ENCODE peak calls at places on chromosomes 4 and X, in eight cellular contexts. R is pulmonary artery endothelial cell; W is vagina; V is T-helper 1 cell; C is WTC11; N is activated T-helper 1 cell treated with anti-CD3 and anti-CD28 coated beads, Interleukin-12 subunit alpha, Interleukin-12 subunit beta, Interleukin-2, Interleukin-4 antibody, amounts not matched to agents 30 ng/mL and 10 ng/mL and 1 ng/mL, durations not matched to agents 14 hours and 24 hours and 36 hours; M is GM06990; S is ELR. F is an unnamed sample.

GRCh38 chr4:98671131-98671530 is 12.7 kb upstream of the TSPAN5 start:
- DNase-seq in C (no peak), M (no peak), R (no peak), V (no peak), S (no peak), W (no peak), N (no peak), F (no peak)

GRCh38 chrX:1555370-1555769 is 18.4 kb upstream of the P2RY8 start:
- DNase-seq in V (no peak), S (no peak), N (no peak), W (peak), R (no peak), C (no peak), M (no peak), F (no peak)

GRCh38 chrX:115260330-115260729 is 26.4 kb upstream of the LRCH2 start:
- DNase-seq in V (no peak), W (no peak), S (peak), R (no peak), N (no peak), M (peak), C (no peak), F (peak)

GRCh38 chrX:9825966-9826365 is 39.7 kb downstream of the SHROOM2 start:
- DNase-seq in C (no peak), W (no peak), M (no peak), V (no peak), R (no peak), N (no peak), S (no peak), F (no peak)

GRCh38 chrX:135170877-135171519 is at the start of gene CT55:
- DNase-seq in W (no peak), V (no peak), S (no peak), N (no peak), R (no peak), C (peak), M (no peak), F (no peak)

GRCh38 chr4:137129471-137130244 is 402.6 kb downstream of the PCDH18 start:
- DNase-seq in W (no peak), V (no peak), S (no peak), M (no peak), N (no peak), R (no peak), C (no peak), F (no peak)

GRCh38 chrX:72545990-72546389 is 26.7 kb downstream of the HDAC8 start:
- DNase-seq in S (no peak), W (no peak), R (no peak), M (no peak), C (no peak), V (no peak), N (no peak), F (peak)

GRCh38 chrX:110743679-110744340 is 51.8 kb downstream of the CHRDL1 start:
- DNase-seq in W (no peak), M (no peak), R (no peak), V (no peak), N (no peak), C (no peak), S (peak), F (no peak)

GRCh38 chrX:4825550-4825949 is 1112.1 kb upstream of the PRKX start:
- DNase-seq in V (no peak), M (no peak), N (no peak), C (no peak), W (no peak), R (no peak), S (no peak), F (no peak)

GRCh38 chr4:87848622-87849351 is 16.0 kb downstream of the MEPE start:
- DNase-seq in V (no peak), W (no peak), N (peak), C (peak), R (peak), M (no peak), S (peak), F (peak)

GRCh38 chr4:55004831-55005230 is 120.6 kb downstream of the KDR start:
- DNase-seq in R (no peak), C (no peak), W (no peak), S (no peak), V (no peak), M (no peak), N (no peak), F (no peak)

GRCh38 chrX:75784689-75785491 is at the start of gene MAGEE2:
- DNase-seq in M (no peak), R (no peak), W (no peak), N (no peak), V (no peak), C (peak), S (no peak), F (no peak)